ENCODE peak calls at places on chromosomes 5 and 9, in six cellular contexts. One of them, this sample, is unnamed.

GRCh38 chr5:94698189-94698588 is 79.7 kb downstream of the SLF1 start:
- DNase-seq in endothelial cell: no peak
- DNase-seq in GM13977: no peak
- DNase-seq in spleen: no peak
- DNase-seq in neural crest cell: no peak
- DNase-seq in neural progenitor cell: no peak
- DNase-seq in this sample: no peak

GRCh38 chr9:87771251-87772006 is 45.5 kb downstream of the CTSL start:
- DNase-seq in endothelial cell: no peak
- DNase-seq in GM13977: no peak
- DNase-seq in spleen: no peak
- DNase-seq in neural crest cell: no peak
- DNase-seq in neural progenitor cell: peak
- DNase-seq in this sample: no peak

GRCh38 chr5:133848306-133848924 is 120.0 kb downstream of the C5orf15 start:
- DNase-seq in endothelial cell: no peak
- DNase-seq in GM13977: no peak
- DNase-seq in spleen: no peak
- DNase-seq in neural crest cell: no peak
- DNase-seq in neural progenitor cell: no peak
- DNase-seq in this sample: no peak

GRCh38 chr9:107545036-107545435 is 55.5 kb upstream of the KLF4 start:
- DNase-seq in endothelial cell: no peak
- DNase-seq in GM13977: no peak
- DNase-seq in spleen: no peak
- DNase-seq in neural crest cell: no peak
- DNase-seq in neural progenitor cell: no peak
- DNase-seq in this sample: no peak

GRCh38 chr5:174760721-174761120 is 36.3 kb downstream of the MSX2 start:
- DNase-seq in endothelial cell: no peak
- DNase-seq in GM13977: no peak
- DNase-seq in spleen: no peak
- DNase-seq in neural crest cell: no peak
- DNase-seq in neural progenitor cell: no peak
- DNase-seq in this sample: no peak

GRCh38 chr9:93107151-93107824 is 11.3 kb downstream of the CARD19 start:
- DNase-seq in endothelial cell: no peak
- DNase-seq in GM13977: no peak
- DNase-seq in spleen: peak
- DNase-seq in neural crest cell: no peak
- DNase-seq in neural progenitor cell: no peak
- DNase-seq in this sample: no peak

GRCh38 chr9:12862596-12862995 is 87.8 kb downstream of the LURAP1L start:
- DNase-seq in endothelial cell: no peak
- DNase-seq in GM13977: no peak
- DNase-seq in spleen: no peak
- DNase-seq in neural crest cell: no peak
- DNase-seq in neural progenitor cell: no peak
- DNase-seq in this sample: no peak

GRCh38 chr5:93790401-93790800 is 49.0 kb upstream of the POU5F2 start:
- DNase-seq in endothelial cell: no peak
- DNase-seq in GM13977: no peak
- DNase-seq in spleen: no peak
- DNase-seq in neural crest cell: no peak
- DNase-seq in neural progenitor cell: no peak
- DNase-seq in this sample: no peak

GRCh38 chr5:106880656-106881055 is 790.1 kb downstream of the EFNA5 start:
- DNase-seq in endothelial cell: no peak
- DNase-seq in GM13977: no peak
- DNase-seq in spleen: no peak
- DNase-seq in neural crest cell: no peak
- DNase-seq in neural progenitor cell: no peak
- DNase-seq in this sample: no peak

GRCh38 chr5:16871746-16872339 is 64.2 kb downstream of the MYO10 start:
- DNase-seq in endothelial cell: no peak
- DNase-seq in GM13977: no peak
- DNase-seq in spleen: no peak
- DNase-seq in neural crest cell: no peak
- DNase-seq in neural progenitor cell: no peak
- DNase-seq in this sample: no peak

GRCh38 chr9:83698976-83699585 is 8.7 kb downstream of the UBQLN1 start:
- DNase-seq in endothelial cell: no peak
- DNase-seq in GM13977: no peak
- DNase-seq in spleen: no peak
- DNase-seq in neural crest cell: no peak
- DNase-seq in neural progenitor cell: no peak
- DNase-seq in this sample: peak

GRCh38 chr9:21027295-21027694 is 4.1 kb downstream of the HACD4 start:
- DNase-seq in endothelial cell: no peak
- DNase-seq in GM13977: no peak
- DNase-seq in spleen: no peak
- DNase-seq in neural crest cell: no peak
- DNase-seq in neural progenitor cell: no peak
- DNase-seq in this sample: no peak

GRCh38 chr5:172640822-172641358 is at the start of gene NEURL1B:
- DNase-seq in endothelial cell: peak
- DNase-seq in GM13977: peak
- DNase-seq in spleen: peak
- DNase-seq in neural crest cell: peak
- DNase-seq in neural progenitor cell: peak
- DNase-seq in this sample: peak
- TF ChIP-seq CTCF in endothelial cell: no peak
- TF ChIP-seq CTCF in GM13977: no peak
- TF ChIP-seq CTCF in spleen: no peak
- TF ChIP-seq CTCF in neural crest cell: no peak
- TF ChIP-seq CTCF in neural progenitor cell: no peak
- TF ChIP-seq CTCF in this sample: no peak

GRCh38 chr5:180976518-180976917 is 12.1 kb upstream of the BTNL3 start:
- DNase-seq in endothelial cell: no peak
- DNase-seq in GM13977: no peak
- DNase-seq in spleen: no peak
- DNase-seq in neural crest cell: no peak
- DNase-seq in neural progenitor cell: no peak
- DNase-seq in this sample: no peak

GRCh38 chr5:180977852-180978251 is 10.8 kb upstream of the BTNL3 start:
- DNase-seq in endothelial cell: no peak
- DNase-seq in GM13977: no peak
- DNase-seq in spleen: no peak
- DNase-seq in neural crest cell: no peak
- DNase-seq in neural progenitor cell: no peak
- DNase-seq in this sample: no peak

GRCh38 chr5:180988011-180988410 is 635 bp upstream of the BTNL3 start:
- DNase-seq in endothelial cell: no peak
- DNase-seq in GM13977: no peak
- DNase-seq in spleen: no peak
- DNase-seq in neural crest cell: no peak
- DNase-seq in neural progenitor cell: no peak
- DNase-seq in this sample: no peak

DNA sequence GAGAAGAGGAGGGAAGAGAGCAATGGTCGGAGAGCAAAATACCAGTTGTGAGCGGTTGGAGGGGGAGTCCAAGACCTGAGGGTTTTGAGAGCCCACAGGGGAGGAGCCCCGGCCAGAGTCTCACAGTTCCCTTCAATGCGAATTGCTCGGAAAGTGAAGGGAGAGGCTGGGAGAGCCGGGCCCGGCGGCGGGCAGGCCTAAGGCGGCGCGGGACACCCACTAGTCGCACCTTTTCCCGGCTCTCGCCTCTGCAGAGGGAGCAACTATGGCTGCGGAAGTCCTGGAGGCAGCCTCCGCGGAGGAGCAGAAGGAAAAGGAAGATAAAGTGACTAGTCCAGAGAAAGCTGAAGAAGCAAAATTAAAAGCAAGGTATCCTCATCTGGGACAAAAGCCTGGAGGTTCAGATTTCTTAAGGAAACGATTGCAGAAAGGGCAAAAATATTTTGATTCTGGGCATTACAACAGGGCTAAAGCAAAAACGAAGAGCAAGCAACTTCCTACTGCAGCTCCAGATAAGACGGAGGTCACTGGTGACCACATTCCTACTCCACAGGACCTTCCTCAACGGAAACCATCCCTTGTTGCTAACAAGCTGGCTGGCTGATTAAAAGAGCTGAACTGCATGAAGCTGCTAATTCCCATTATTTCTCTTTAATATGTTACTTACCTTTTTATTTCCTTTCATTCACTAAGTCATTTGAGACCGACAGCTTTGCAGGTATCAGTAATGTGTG is 6.5 kb upstream of the BTNL3 start:
- DNase-seq in endothelial cell: no peak
- DNase-seq in GM13977: no peak
- DNase-seq in spleen: no peak
- DNase-seq in neural crest cell: no peak
- DNase-seq in neural progenitor cell: no peak
- DNase-seq in this sample: no peak
- TF ChIP-seq CTCF in endothelial cell: no peak
- TF ChIP-seq CTCF in GM13977: no peak
- TF ChIP-seq CTCF in spleen: no peak
- TF ChIP-seq CTCF in neural crest cell: no peak
- TF ChIP-seq CTCF in neural progenitor cell: no peak
- TF ChIP-seq CTCF in this sample: no peak

DNA sequence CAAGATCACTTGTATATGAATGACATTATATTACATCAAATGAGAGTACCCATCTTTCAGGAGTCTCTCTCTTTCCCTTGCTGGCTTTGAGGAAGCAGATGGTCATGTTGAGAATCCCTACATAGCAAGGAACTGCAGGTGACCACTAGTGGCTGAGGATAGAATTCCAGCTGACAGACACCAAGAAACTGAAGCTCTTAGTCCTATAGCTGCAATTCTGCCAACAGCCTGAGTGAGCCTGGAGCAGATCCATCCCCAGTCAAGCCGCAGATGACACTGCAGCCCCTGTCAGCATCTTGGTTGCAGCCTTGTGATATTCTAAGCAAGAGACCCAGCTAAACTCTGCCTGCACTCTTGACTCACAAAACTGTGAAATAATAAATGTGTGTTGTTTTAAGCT is 531.5 kb downstream of the CSNK1G3 start:
- DNase-seq in endothelial cell: no peak
- DNase-seq in GM13977: no peak
- DNase-seq in spleen: no peak
- DNase-seq in neural crest cell: no peak
- DNase-seq in neural progenitor cell: no peak
- DNase-seq in this sample: peak
- TF ChIP-seq CTCF in endothelial cell: no peak
- TF ChIP-seq CTCF in GM13977: no peak
- TF ChIP-seq CTCF in spleen: no peak
- TF ChIP-seq CTCF in neural crest cell: peak
- TF ChIP-seq CTCF in neural progenitor cell: no peak
- TF ChIP-seq CTCF in this sample: no peak

GRCh38 chr5:166377756-166378155 is 1913.7 kb upstream of the WWC1 start:
- DNase-seq in endothelial cell: no peak
- DNase-seq in GM13977: no peak
- DNase-seq in spleen: no peak
- DNase-seq in neural crest cell: no peak
- DNase-seq in neural progenitor cell: no peak
- DNase-seq in this sample: no peak

GRCh38 chr5:166379515-166379914 is 1911.9 kb upstream of the WWC1 start:
- DNase-seq in endothelial cell: no peak
- DNase-seq in GM13977: no peak
- DNase-seq in spleen: peak
- DNase-seq in neural crest cell: no peak
- DNase-seq in neural progenitor cell: no peak
- DNase-seq in this sample: no peak

GRCh38 chr5:166382031-166382430 is 1909.4 kb upstream of the WWC1 start:
- DNase-seq in endothelial cell: no peak
- DNase-seq in GM13977: no peak
- DNase-seq in spleen: no peak
- DNase-seq in neural crest cell: no peak
- DNase-seq in neural progenitor cell: peak
- DNase-seq in this sample: no peak
- TF ChIP-seq CTCF in endothelial cell: no peak
- TF ChIP-seq CTCF in GM13977: no peak
- TF ChIP-seq CTCF in spleen: no peak
- TF ChIP-seq CTCF in neural crest cell: peak
- TF ChIP-seq CTCF in neural progenitor cell: peak
- TF ChIP-seq CTCF in this sample: no peak

DNA sequence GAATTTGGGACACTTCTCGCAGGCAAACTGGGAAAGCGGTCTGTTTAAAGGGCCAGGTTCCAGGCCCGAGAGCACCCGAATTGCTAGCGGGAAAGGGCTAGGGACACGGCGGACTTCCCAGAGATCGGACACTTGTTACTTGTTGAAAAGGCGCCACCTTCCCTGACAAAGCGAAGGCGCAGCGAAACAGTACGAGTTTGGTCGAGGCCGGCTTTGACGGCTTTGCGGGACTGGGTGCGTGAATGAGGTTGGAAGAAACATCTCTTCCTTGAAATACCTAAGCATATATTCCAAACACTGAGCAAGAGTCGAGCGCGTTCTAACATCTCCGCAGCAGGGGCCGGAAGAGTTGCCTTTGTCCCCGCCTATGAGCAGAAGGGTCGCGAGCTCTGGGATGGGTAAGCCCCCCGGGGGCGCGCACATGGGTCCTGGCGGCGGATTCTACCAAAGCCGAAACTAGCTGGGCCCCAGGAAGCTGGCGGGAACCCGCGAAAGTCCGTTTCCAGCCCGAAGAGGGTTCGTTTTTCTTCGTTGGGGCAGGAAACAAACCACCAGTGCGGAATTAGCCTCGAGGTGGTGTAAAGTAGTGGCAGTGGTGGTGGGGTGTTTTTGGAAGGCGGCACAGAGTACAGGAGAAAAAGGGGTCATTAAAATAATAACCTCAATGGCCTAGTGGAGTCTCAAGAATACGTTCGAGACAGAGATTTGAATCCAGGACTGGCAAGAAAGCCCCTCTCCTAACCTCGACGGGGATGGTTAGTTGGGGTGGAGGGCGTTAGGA is 1.5 kb downstream of the GDNF start:
- DNase-seq in endothelial cell: peak
- DNase-seq in GM13977: peak
- DNase-seq in spleen: no peak
- DNase-seq in neural crest cell: peak
- DNase-seq in neural progenitor cell: peak
- DNase-seq in this sample: no peak
- TF ChIP-seq CTCF in endothelial cell: no peak
- TF ChIP-seq CTCF in GM13977: no peak
- TF ChIP-seq CTCF in spleen: no peak
- TF ChIP-seq CTCF in neural crest cell: no peak
- TF ChIP-seq CTCF in neural progenitor cell: peak
- TF ChIP-seq CTCF in this sample: no peak

GRCh38 chr9:1100945-1101344 is 50.8 kb downstream of the DMRT2 start:
- DNase-seq in endothelial cell: peak
- DNase-seq in GM13977: no peak
- DNase-seq in spleen: no peak
- DNase-seq in neural crest cell: peak
- DNase-seq in neural progenitor cell: no peak
- DNase-seq in this sample: peak
- TF ChIP-seq CTCF in endothelial cell: no peak
- TF ChIP-seq CTCF in GM13977: peak
- TF ChIP-seq CTCF in spleen: no peak
- TF ChIP-seq CTCF in neural crest cell: peak
- TF ChIP-seq CTCF in neural progenitor cell: no peak
- TF ChIP-seq CTCF in this sample: peak

GRCh38 chr5:162372265-162372664 is 304.7 kb downstream of the GABRG2 start:
- DNase-seq in endothelial cell: no peak
- DNase-seq in GM13977: no peak
- DNase-seq in spleen: no peak
- DNase-seq in neural crest cell: no peak
- DNase-seq in neural progenitor cell: peak
- DNase-seq in this sample: no peak
- TF ChIP-seq CTCF in endothelial cell: no peak
- TF ChIP-seq CTCF in GM13977: no peak
- TF ChIP-seq CTCF in spleen: no peak
- TF ChIP-seq CTCF in neural crest cell: no peak
- TF ChIP-seq CTCF in neural progenitor cell: no peak
- TF ChIP-seq CTCF in this sample: no peak

GRCh38 chr5:71748360-71748759 is 29.3 kb downstream of the CARTPT start:
- DNase-seq in endothelial cell: no peak
- DNase-seq in GM13977: no peak
- DNase-seq in spleen: no peak
- DNase-seq in neural crest cell: no peak
- DNase-seq in neural progenitor cell: no peak
- DNase-seq in this sample: no peak
- TF ChIP-seq CTCF in endothelial cell: no peak
- TF ChIP-seq CTCF in GM13977: no peak
- TF ChIP-seq CTCF in spleen: no peak
- TF ChIP-seq CTCF in neural crest cell: no peak
- TF ChIP-seq CTCF in neural progenitor cell: no peak
- TF ChIP-seq CTCF in this sample: no peak